ENCODE peak calls at places on chromosomes 12 and 14, in four cellular contexts. L, E, D and P are unnamed samples.

GRCh38 chr14:68464716-68465115 is 328.2 kb downstream of the ZFP36L1 start:
- DNase-seq in L (peak), E (peak), D (no peak), P (no peak)

GRCh38 chr12:5138845-5139244 is 95.2 kb downstream of the KCNA5 start:
- DNase-seq in L (peak), E (no peak), D (no peak), P (no peak)

GRCh38 chr12:130486891-130487416 is 149.3 kb downstream of the PIWIL1 start:
- DNase-seq in L (no peak), E (no peak), D (no peak), P (no peak)

GRCh38 chr12:68001486-68002466 is 12.5 kb downstream of the IFNG-AS1 start:
- DNase-seq in L (peak), E (no peak), D (no peak), P (no peak)

GRCh38 chr12:102426599-102427541 is 53.5 kb downstream of the IGF1 start:
- DNase-seq in L (no peak), E (no peak), D (no peak), P (no peak)

GRCh38 chr12:122888232-122888752 is 7.6 kb downstream of the VPS37B start:
- DNase-seq in L (peak), E (peak), D (no peak), P (peak)

GRCh38 chr12:8948711-8949524 is 527 bp downstream of the M6PR start:
- DNase-seq in L (peak), E (no peak), D (no peak), P (no peak)

GRCh38 chr14:99733551-99734405 is 49.7 kb downstream of the CYP46A1 start:
- DNase-seq in L (no peak), E (no peak), D (peak), P (no peak)

GRCh38 chr12:57568838-57569237 is 19.0 kb downstream of the KIF5A start:
- DNase-seq in L (no peak), E (no peak), D (no peak), P (no peak)

GRCh38 chr14:22653012-22653621 is 9.0 kb upstream of the OR6J1 start:
- DNase-seq in L (peak), E (peak), D (peak), P (peak)

GRCh38 chr12:51897181-51897580 is 9.3 kb downstream of the ANKRD33 start:
- DNase-seq in L (no peak), E (no peak), D (no peak), P (no peak)

GRCh38 chr14:42143114-42143513 is 536.4 kb downstream of the LRFN5 start:
- DNase-seq in L (no peak), E (no peak), D (no peak), P (no peak)

GRCh38 chr14:70045715-70046535 is 142.8 kb downstream of the SLC8A3 start:
- DNase-seq in L (peak), E (peak), D (peak), P (peak)

GRCh38 chr12:4615667-4616066 is 33.2 kb downstream of the AKAP3 start:
- DNase-seq in L (no peak), E (no peak), D (no peak), P (no peak)

GRCh38 chr12:42482086-42482819 is 107.3 kb downstream of the PRICKLE1 start:
- DNase-seq in L (peak), E (no peak), D (peak), P (peak)

GRCh38 chr14:87888136-87888999 is 104.6 kb downstream of the GALC start:
- DNase-seq in L (peak), E (no peak), D (no peak), P (peak)

DNA sequence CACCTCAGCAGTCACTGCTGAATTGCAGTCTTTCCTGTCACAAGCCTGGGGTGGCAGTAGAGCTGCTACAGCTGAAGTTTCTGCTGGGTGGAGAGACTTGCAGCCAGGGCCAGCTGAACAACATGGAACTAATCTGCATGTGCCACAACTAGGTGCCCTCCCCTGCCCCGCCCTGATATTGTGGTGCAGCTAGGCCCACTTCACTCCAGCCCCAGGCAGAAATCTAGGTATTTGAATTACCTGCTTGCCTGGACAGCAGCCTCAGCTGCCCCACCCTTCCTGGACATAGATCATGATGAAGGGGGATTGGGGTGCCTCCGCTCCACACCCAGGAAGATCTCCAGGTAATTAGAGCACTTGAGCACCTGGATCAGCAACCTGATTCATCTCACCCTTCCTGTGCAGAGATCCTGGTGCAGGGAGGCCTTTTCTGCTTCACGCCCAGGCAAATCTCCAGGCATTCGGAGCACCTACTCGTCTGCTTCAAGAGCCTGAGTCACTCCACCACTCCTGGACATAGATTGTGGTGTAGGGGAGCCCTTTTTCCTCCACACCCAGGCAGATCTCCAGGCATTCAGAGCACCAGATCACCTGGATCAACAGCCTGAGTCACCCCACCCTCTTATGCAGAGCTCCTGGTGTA is 477.0 kb downstream of the SOX5 start:
- DNase-seq in L (peak), E (no peak), D (no peak), P (no peak)
- TF ChIP-seq CTCF in L (peak), E (no peak), D (no peak), P (no peak)

DNA sequence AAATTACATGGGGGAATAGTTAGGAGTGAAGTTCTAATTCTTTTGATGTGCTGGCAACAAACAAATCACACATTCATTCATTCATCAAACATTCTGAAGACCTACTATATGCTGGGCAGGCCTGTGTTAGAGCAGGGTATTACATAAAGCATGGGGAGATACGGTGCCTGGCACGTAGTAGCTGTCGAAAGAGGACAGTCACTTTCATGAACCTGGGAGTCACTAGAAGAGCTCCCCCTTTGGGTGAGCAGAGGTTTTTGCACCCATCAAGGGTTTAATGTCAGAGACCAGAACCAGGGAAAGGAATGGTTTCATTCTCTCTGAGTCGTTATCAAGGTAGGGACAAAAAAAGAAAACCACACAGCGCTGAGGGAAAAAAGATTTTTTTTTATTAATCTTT is 10.0 kb downstream of the LHX5 start:
- DNase-seq in L (peak), E (peak), D (no peak), P (no peak)
- TF ChIP-seq CTCF in L (peak), E (peak), D (no peak), P (peak)

GRCh38 chr12:69291278-69291593 is 51.9 kb downstream of the CPSF6 start:
- DNase-seq in L (no peak), E (no peak), D (no peak), P (no peak)
- TF ChIP-seq CTCF in L (no peak), E (no peak), D (no peak), P (no peak)

DNA sequence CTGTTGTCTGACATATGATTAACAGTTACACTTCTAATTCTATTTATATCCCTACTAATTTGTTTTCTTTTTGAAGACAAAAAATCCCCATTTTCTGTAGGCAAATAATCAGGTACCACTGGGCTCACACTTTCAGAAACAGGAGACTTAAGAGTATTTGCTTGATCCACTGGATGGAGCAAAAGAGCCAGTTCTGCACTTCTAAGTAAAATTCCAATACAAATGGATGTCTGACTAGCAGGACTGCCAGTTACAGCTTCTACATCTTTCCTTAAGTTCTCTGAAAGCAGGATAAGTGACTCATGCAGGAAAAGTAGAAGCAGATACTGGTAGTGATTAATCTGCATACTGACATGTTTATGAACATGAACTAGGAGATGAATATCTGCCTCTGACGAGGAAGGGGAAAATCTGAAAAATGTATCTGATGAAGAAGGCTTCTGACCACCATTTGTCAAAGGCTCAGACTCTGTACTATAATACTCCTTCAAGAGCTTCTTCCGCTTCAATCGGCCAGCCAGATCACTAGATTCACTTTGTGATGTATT is 73.8 kb upstream of the ANKS1B start:
- DNase-seq in L (peak), E (no peak), D (no peak), P (no peak)
- TF ChIP-seq CTCF in L (no peak), E (peak), D (no peak), P (no peak)